ENCODE peak calls at places on chromosome 18, in six cellular contexts. S, D, C, T, P and J are unnamed samples. For H3K27me3, the result is how much of the 10 kb centered on the place peaks cover.

GRCh38 chr18:29488617-29489016 is 1311.7 kb upstream of the CDH2 start:
- DNase-seq in S (no peak), D (no peak), C (no peak), T (no peak), P (no peak), J (no peak)

GRCh38 chr18:79260023-79260422 is 135.7 kb upstream of the NFATC1 start:
- DNase-seq in S (no peak), D (no peak), C (no peak), T (no peak), P (no peak), J (no peak)

GRCh38 chr18:66724664-66725356 is 120.9 kb upstream of the CDH19 start:
- DNase-seq in S (no peak), D (no peak), C (no peak), T (no peak), P (peak), J (no peak)

GRCh38 chr18:34707670-34708069 is 2.4 kb upstream of the DTNA start:
- DNase-seq in S (peak), D (peak), C (no peak), T (no peak), P (no peak), J (no peak)

GRCh38 chr18:10745232-10745631 is 219.4 kb downstream of the NAPG start:
- DNase-seq in S (no peak), D (no peak), C (no peak), T (no peak), P (no peak), J (no peak)

GRCh38 chr18:57921708-57922107 is 118.6 kb upstream of the ATP8B1 start:
- DNase-seq in S (no peak), D (no peak), C (peak), T (no peak), P (no peak), J (no peak)

GRCh38 chr18:45059695-45060094 is 379.0 kb downstream of the SETBP1 start:
- DNase-seq in S (peak), D (no peak), C (no peak), T (no peak), P (no peak), J (no peak)

GRCh38 chr18:50654658-50655550 is 95.0 kb downstream of the MAPK4 start:
- DNase-seq in S (no peak), D (no peak), C (no peak), T (peak), P (no peak), J (no peak)

GRCh38 chr18:48460929-48461583 is 51.9 kb upstream of the ZBTB7C start:
- DNase-seq in S (no peak), D (no peak), C (no peak), T (no peak), P (no peak), J (no peak)

GRCh38 chr18:58814317-58814716 is 50.4 kb upstream of the ZNF532 start:
- DNase-seq in S (no peak), D (no peak), C (no peak), T (no peak), P (no peak), J (no peak)

GRCh38 chr18:79548077-79548450 is 131.5 kb upstream of the CTDP1 start:
- DNase-seq in S (no peak), D (no peak), C (no peak), T (peak), P (peak), J (peak)

GRCh38 chr18:44960580-44960979 is 279.9 kb downstream of the SETBP1 start:
- DNase-seq in S (no peak), D (no peak), C (no peak), T (no peak), P (no peak), J (no peak)

GRCh38 chr18:58552057-58552461 is 76.8 kb downstream of the ALPK2 start:
- DNase-seq in S (no peak), D (no peak), C (no peak), T (no peak), P (no peak), J (no peak)

GRCh38 chr18:12883003-12883683 is 894 bp downstream of the PTPN2 start:
- DNase-seq in S (peak), D (no peak), C (no peak), T (no peak), P (peak), J (no peak)

GRCh38 chr18:45910405-45911023 is 56.6 kb downstream of the EPG5 start:
- DNase-seq in S (peak), D (peak), C (no peak), T (no peak), P (peak), J (peak)

GRCh38 chr18:55477537-55478300 is 110.3 kb downstream of the TCF4 start:
- DNase-seq in S (peak), D (no peak), C (no peak), T (no peak), P (no peak), J (no peak)

GRCh38 chr18:32074206-32074605 is 17.5 kb upstream of the RNF138 start:
- DNase-seq in S (no peak), D (no peak), C (no peak), T (no peak), P (no peak), J (no peak)

GRCh38 chr18:32067375-32068167 is 24.1 kb upstream of the RNF138 start:
- DNase-seq in S (no peak), D (no peak), C (no peak), T (no peak), P (no peak), J (no peak)

GRCh38 chr18:32072321-32072720 is 19.4 kb upstream of the RNF138 start:
- DNase-seq in S (peak), D (no peak), C (no peak), T (no peak), P (no peak), J (no peak)
- TF ChIP-seq CTCF in S (peak), D (peak), C (peak), T (peak), P (no peak), J (peak)

GRCh38 chr18:27500531-27500930 is 315.4 kb upstream of the CHST9 start:
- DNase-seq in S (no peak), D (no peak), C (no peak), T (no peak), P (no peak), J (no peak)
- H3K27me3 ChIP-seq in S (under half), D (under half), C (under half), T (under half), P (under half), J (under half)

DNA sequence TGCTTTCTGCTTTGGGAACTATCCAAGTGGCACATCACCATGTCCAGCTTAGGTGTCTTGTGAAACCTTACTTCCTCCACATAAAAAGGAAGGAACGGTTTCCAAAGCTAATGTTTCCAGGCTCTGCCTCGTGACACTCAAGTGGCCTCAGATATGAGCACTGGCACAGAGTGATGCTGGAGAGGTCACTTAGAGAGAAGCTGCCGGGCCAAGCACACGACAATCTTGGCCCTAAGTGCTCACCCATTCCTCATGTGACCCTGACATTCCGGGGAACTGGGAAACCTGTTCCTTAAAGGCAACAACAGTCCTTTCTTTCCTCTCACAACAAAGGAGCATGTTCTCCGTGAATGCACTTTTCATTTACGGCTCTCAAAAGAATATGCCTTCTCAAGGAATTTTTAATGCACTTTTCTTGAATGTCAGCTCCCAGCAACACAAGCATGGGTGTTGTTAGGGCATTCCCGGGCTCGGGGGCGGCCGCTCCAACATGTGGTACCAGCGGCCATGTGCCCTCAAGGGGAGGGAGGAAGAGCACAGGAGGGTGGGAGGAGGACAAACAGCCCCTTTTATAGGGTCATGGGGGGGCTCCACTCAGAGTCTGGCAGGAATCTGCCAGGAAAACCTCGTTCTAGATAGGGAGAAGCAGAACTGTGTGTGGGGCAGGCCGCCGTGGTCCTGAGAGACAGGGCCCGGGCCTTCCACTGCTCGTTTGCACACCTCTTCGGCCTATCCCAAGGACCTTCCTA is 118.6 kb downstream of the MBP start:
- DNase-seq in S (no peak), D (no peak), C (no peak), T (no peak), P (no peak), J (no peak)
- TF ChIP-seq POLR2AphosphoS5 in S (no peak), D (no peak), C (peak), T (peak), P (no peak), J (no peak)

GRCh38 chr18:52426462-52426861 is 86.5 kb downstream of the DCC start:
- DNase-seq in S (no peak), D (no peak), C (no peak), T (no peak), P (no peak), J (no peak)

GRCh38 chr18:52426041-52426440 is 86.0 kb downstream of the DCC start:
- DNase-seq in S (no peak), D (no peak), C (no peak), T (no peak), P (no peak), J (no peak)

GRCh38 chr18:52427521-52428175 is 87.7 kb downstream of the DCC start:
- DNase-seq in S (no peak), D (no peak), C (no peak), T (no peak), P (no peak), J (no peak)

GRCh38 chr18:52422985-52423601 is 83.1 kb downstream of the DCC start:
- DNase-seq in S (no peak), D (no peak), C (no peak), T (no peak), P (no peak), J (no peak)
- TF ChIP-seq CTCF in S (no peak), D (no peak), C (no peak), T (no peak), P (no peak), J (no peak)